ENCODE peak calls at places on chromosomes 1 and 21, in eight cellular contexts. A is AML-193; W is mucosa of descending colon; Y is HCEC 1CT; B is M059J; O is SJSA1; R is effector memory CD4-positive, alpha-beta T cell; K is omental fat pad. F is an unnamed sample.

GRCh38 chr1:7491818-7492173 is 279.3 kb upstream of the VAMP3 start:
- DNase-seq in W (no peak), R (no peak), B (no peak), K (no peak), Y (no peak), A (no peak), O (no peak), F (no peak)

GRCh38 chr1:214861615-214862014 is 220.9 kb upstream of the KCNK2 start:
- DNase-seq in O (no peak), A (no peak), K (no peak), B (no peak), R (no peak), Y (no peak), W (no peak), F (no peak)

GRCh38 chr1:43577647-43578542 is 47.2 kb downstream of the PTPRF start:
- DNase-seq in W (no peak), K (no peak), O (no peak), B (no peak), A (no peak), R (no peak), Y (no peak), F (no peak)

GRCh38 chr1:155981266-155982088 is 3.1 kb upstream of the ARHGEF2 start:
- DNase-seq in Y (peak; percentile 96), A (peak; percentile 78), W (peak; percentile 66), B (peak; percentile 65), K (no peak), R (no peak), O (no peak), F (peak; percentile 78)

GRCh38 chr1:155207578-155208405 is at the start of gene THBS3:
- DNase-seq in B (peak; percentile 50), Y (no peak), A (no peak), O (no peak), K (no peak), R (no peak), W (peak; percentile 38), F (peak; percentile 28)

GRCh38 chr1:8092603-8093141 is 66.6 kb upstream of the ERRFI1 start:
- DNase-seq in A (no peak), B (no peak), O (no peak), Y (no peak), R (no peak), W (no peak), K (no peak), F (no peak)

GRCh38 chr21:38383411-38384245 is 114.6 kb downstream of the ERG start:
- DNase-seq in O (no peak), K (no peak), Y (no peak), A (no peak), W (no peak), B (no peak), R (no peak), F (no peak)

GRCh38 chr1:221874285-221875003 is 132.6 kb upstream of the DUSP10 start:
- DNase-seq in R (no peak), K (no peak), W (no peak), A (no peak), O (no peak), B (peak; percentile 63), Y (peak; percentile 71), F (peak; percentile 76)

GRCh38 chr1:89927037-89927436 is 67.9 kb upstream of the ZNF326 start:
- DNase-seq in A (no peak), K (no peak), R (no peak), W (no peak), O (no peak), Y (no peak), B (no peak), F (no peak)

GRCh38 chr21:26140185-26140584 is 30.4 kb downstream of the APP start:
- DNase-seq in R (no peak), W (peak; percentile 42), O (peak; percentile 81), Y (peak; percentile 99), A (no peak), B (peak; percentile 99), K (no peak), F (peak; percentile 98)

GRCh38 chr1:220906561-220907334 is 27.5 kb downstream of the HLX start:
- DNase-seq in W (no peak), O (no peak), Y (no peak), A (peak; percentile 44), K (no peak), B (peak; percentile 92), R (no peak), F (no peak)

GRCh38 chr1:22741118-22741517 is 30.5 kb downstream of the EPHB2 start:
- DNase-seq in K (no peak), W (no peak), O (no peak), R (no peak), A (no peak), B (no peak), Y (no peak), F (no peak)

GRCh38 chr1:24248859-24249258 is 61.8 kb upstream of the IFNLR1 start:
- DNase-seq in O (no peak), K (no peak), B (no peak), W (no peak), Y (no peak), R (no peak), A (peak; percentile 12), F (no peak)